ENCODE peak calls at places on chromosomes 4 and X, in four cellular contexts. R is WTC11, W is SK-N-SH, U is K562. C is an unnamed sample.

GRCh38 chr4:16155503-16156169 is 70.6 kb downstream of the TAPT1 start:
- DNase-seq in R (no peak), W (peak), U (no peak), C (no peak)

GRCh38 chr4:170336238-170336775 is 246.6 kb upstream of the AADAT start:
- DNase-seq in R (no peak), W (no peak), U (no peak), C (no peak)

GRCh38 chr4:38009421-38009820 is 49.2 kb downstream of the PTTG2 start:
- DNase-seq in R (no peak), W (no peak), U (no peak), C (no peak)

GRCh38 chr4:141455651-141456050 is 180.7 kb upstream of the IL15 start:
- DNase-seq in R (no peak), W (no peak), U (no peak), C (no peak)

GRCh38 chrX:120310861-120311631 is at the start of gene TMEM255A:
- DNase-seq in R (peak), W (peak), U (no peak), C (peak)

GRCh38 chrX:86981326-86981890 is 536.2 kb upstream of the KLHL4 start:
- DNase-seq in R (peak), W (no peak), U (no peak), C (peak)

GRCh38 chr4:151540728-151541437 is 131.9 kb downstream of the FHIP1A start:
- DNase-seq in R (no peak), W (peak), U (no peak), C (no peak)

GRCh38 chrX:108834036-108834435 is 97.7 kb upstream of the IRS4 start:
- DNase-seq in R (no peak), W (no peak), U (no peak), C (no peak)

GRCh38 chr4:39259571-39260330 is 77.4 kb downstream of the WDR19 start:
- DNase-seq in R (no peak), W (no peak), U (no peak), C (no peak)

GRCh38 chrX:112083624-112084326 is 1.2 kb upstream of the TRPC5 start:
- DNase-seq in R (peak), W (no peak), U (no peak), C (peak)

GRCh38 chr4:177511611-177512010 is 69.4 kb upstream of the AGA start:
- DNase-seq in R (no peak), W (no peak), U (no peak), C (no peak)

GRCh38 chr4:111933703-111934102 is 211.6 kb upstream of the FAM241A start:
- DNase-seq in R (no peak), W (no peak), U (no peak), C (no peak)

GRCh38 chr4:7650606-7651400 is 216.1 kb upstream of the PSAPL1 start:
- DNase-seq in R (peak), W (no peak), U (peak), C (peak)
- TF ChIP-seq TEAD4 in R (no peak), W (no peak), U (no peak), C (no peak)

DNA sequence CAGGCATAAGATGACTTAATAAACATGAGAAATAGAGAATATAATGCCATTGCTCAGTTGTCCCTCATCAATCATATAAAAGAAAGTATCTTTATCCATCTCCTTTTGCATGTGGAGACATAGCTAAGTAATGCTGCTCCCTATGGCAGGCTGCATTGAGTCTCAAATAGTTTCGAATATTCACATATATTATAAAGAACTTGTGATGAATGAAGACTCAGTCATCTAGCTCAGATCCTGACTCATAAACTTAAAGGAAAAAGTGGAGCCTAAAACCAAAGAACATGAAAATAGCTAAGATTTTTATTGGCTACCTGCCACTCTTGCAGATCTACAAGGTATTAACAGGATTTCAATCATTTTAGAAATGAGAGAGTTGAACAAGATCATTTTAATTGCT is 11.7 kb upstream of the TLL1 start:
- DNase-seq in R (no peak), W (no peak), U (no peak), C (no peak)
- TF ChIP-seq TEAD4 in R (no peak), W (no peak), U (no peak), C (no peak)

DNA sequence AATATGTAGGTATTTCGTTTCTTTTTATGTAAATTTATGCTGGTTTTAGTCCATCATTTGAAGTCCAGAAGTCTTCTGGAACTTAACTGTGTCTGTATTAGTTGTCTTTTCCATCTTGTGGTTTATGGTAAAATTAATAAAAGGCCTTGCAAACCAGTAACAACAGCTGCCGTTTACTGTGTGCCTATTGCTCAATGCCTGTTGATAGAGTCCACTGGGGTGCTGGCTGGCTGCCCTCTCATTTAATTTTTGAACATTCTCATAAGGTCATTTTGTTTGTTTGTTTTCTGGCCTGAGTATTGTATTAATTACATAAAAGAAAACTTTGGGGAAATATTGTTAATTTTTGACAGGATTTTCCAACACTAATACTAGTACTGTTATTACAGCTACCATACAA is 98.0 kb downstream of the NAA11 start:
- DNase-seq in R (no peak), W (no peak), U (no peak), C (no peak)
- TF ChIP-seq TEAD4 in R (no peak), W (no peak), U (no peak), C (no peak)

DNA sequence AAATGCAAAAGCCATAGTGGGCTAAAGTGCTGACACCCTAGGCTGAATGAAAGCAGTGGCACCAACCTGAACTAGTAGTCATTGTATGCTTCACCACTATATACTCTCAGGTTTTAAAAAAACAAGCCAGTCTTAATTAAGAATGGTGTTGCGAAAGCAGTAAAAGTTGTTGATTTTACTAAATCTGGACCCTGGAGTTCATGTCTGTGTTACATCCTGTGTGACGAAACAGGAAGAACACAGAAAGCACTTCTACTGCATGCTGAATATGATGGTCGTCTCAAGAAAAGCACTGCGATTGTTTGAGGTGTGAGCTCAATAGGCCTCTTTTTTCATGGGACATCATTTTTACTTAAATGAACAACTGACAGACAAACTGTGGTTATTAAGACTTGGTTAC is 24.2 kb upstream of the GDPD2 start:
- DNase-seq in R (no peak), W (no peak), U (no peak), C (no peak)
- TF ChIP-seq TEAD4 in R (no peak), W (no peak), U (no peak), C (no peak)

GRCh38 chrX:44071070-44071645 is 98.0 kb upstream of the NDP start:
- DNase-seq in R (no peak), W (no peak), U (no peak), C (no peak)
- TF ChIP-seq TEAD4 in R (no peak), W (no peak), U (no peak), C (no peak)

DNA sequence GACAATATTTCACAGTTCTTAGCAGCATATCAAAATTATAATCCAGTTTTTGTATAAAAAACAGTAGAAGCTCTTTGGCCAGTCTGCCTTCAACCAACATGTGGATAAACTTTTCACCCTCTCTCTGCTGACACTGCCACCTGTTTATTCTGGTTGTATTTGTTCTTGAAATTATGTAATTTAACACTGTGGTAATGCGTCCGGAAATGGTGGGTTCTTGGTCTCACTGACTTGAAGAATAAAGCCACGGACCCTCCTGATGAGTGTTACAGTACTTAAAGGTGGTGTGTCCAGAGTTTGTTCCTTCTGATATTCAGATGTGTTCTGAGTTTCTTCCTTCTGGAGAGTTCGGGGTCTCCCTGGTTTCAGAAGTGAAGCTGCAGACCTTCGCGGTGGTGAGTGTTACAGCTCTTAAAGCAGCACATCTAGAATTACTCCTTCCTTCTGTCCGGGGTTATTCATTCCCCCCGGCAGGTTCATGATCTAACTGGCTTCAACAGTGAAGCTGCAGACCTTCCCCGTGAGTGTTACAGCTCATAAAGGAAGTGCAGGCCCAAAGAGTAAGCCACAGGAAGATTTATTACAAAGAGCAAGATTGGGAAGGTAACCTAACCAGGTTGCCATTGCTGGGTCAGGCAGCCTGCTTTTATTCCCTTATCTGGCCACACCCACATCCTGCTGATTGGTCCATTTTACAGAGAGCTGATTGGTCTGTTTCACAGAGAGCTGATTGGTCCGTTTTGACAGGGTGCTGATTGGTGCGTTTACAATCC is 15.7 kb downstream of the FAM184B start:
- DNase-seq in R (no peak), W (no peak), U (no peak), C (no peak)
- TF ChIP-seq TEAD4 in R (no peak), W (no peak), U (no peak), C (no peak)

C was measured in H1.